ENCODE peak calls at places on chromosomes 5 and 9, in ten cellular contexts. One of them, this sample, is unnamed.
A peak's percentile ranks its signal among the peaks of the same experiment; 100 is the strongest.

GRCh38 chr5:31757813-31758212 is 118.9 kb downstream of the PDZD2 start:
- DNase-seq in MV-4-11: no peak
- DNase-seq in NCI-H1092 treated with DMSO at 0.1 percent for 48 hours: no peak
- DNase-seq in germinal center: no peak
- DNase-seq in A172: no peak
- DNase-seq in tibial nerve: no peak
- DNase-seq in EL: no peak
- DNase-seq in neuronal stem cell: no peak
- DNase-seq in BE2C: peak; percentile 83
- DNase-seq in IMR-90: no peak
- DNase-seq in this sample: no peak

GRCh38 chr5:169716287-169716686 is 79.2 kb downstream of the DOCK2 start:
- DNase-seq in tibial nerve: no peak
- DNase-seq in A172: peak; percentile 33
- DNase-seq in EL: peak; percentile 80
- DNase-seq in IMR-90: peak; percentile 74
- DNase-seq in BE2C: no peak
- DNase-seq in germinal center: no peak
- DNase-seq in neuronal stem cell: no peak
- DNase-seq in MV-4-11: no peak
- DNase-seq in NCI-H1092 treated with DMSO at 0.1 percent for 48 hours: no peak
- DNase-seq in this sample: no peak

GRCh38 chr5:74903165-74903787 is 37.1 kb upstream of the FAM169A start:
- DNase-seq in germinal center: no peak
- DNase-seq in IMR-90: no peak
- DNase-seq in NCI-H1092 treated with DMSO at 0.1 percent for 48 hours: no peak
- DNase-seq in EL: peak; percentile 15
- DNase-seq in MV-4-11: no peak
- DNase-seq in neuronal stem cell: no peak
- DNase-seq in tibial nerve: no peak
- DNase-seq in BE2C: peak; percentile 21
- DNase-seq in A172: no peak
- DNase-seq in this sample: peak; percentile 55

GRCh38 chr9:108274971-108275370 is 580.8 kb downstream of the ACTL7B start:
- DNase-seq in germinal center: no peak
- DNase-seq in neuronal stem cell: no peak
- DNase-seq in IMR-90: no peak
- DNase-seq in tibial nerve: no peak
- DNase-seq in BE2C: no peak
- DNase-seq in NCI-H1092 treated with DMSO at 0.1 percent for 48 hours: no peak
- DNase-seq in MV-4-11: no peak
- DNase-seq in EL: no peak
- DNase-seq in A172: no peak
- DNase-seq in this sample: no peak

GRCh38 chr9:136132500-136133050 is 13.9 kb upstream of the TMEM250 start:
- DNase-seq in A172: no peak
- DNase-seq in NCI-H1092 treated with DMSO at 0.1 percent for 48 hours: no peak
- DNase-seq in BE2C: no peak
- DNase-seq in MV-4-11: no peak
- DNase-seq in tibial nerve: no peak
- DNase-seq in neuronal stem cell: no peak
- DNase-seq in germinal center: no peak
- DNase-seq in EL: no peak
- DNase-seq in IMR-90: no peak
- DNase-seq in this sample: no peak

GRCh38 chr5:915946-916345 is 23.3 kb downstream of the TRIP13 start:
- DNase-seq in BE2C: no peak
- DNase-seq in tibial nerve: no peak
- DNase-seq in NCI-H1092 treated with DMSO at 0.1 percent for 48 hours: no peak
- DNase-seq in IMR-90: no peak
- DNase-seq in neuronal stem cell: no peak
- DNase-seq in A172: no peak
- DNase-seq in EL: no peak
- DNase-seq in germinal center: no peak
- DNase-seq in MV-4-11: no peak
- DNase-seq in this sample: no peak

GRCh38 chr5:7856855-7857254 is 5.9 kb upstream of the CFAP90 start:
- DNase-seq in NCI-H1092 treated with DMSO at 0.1 percent for 48 hours: peak; percentile 69
- DNase-seq in IMR-90: peak; percentile 28
- DNase-seq in A172: peak; percentile 28
- DNase-seq in MV-4-11: peak; percentile 53
- DNase-seq in neuronal stem cell: peak; percentile 23
- DNase-seq in tibial nerve: no peak
- DNase-seq in germinal center: no peak
- DNase-seq in EL: peak; percentile 38
- DNase-seq in BE2C: peak; percentile 54
- DNase-seq in this sample: peak; percentile 56

GRCh38 chr5:158812381-158812780 is 287.3 kb downstream of the EBF1 start:
- DNase-seq in EL: no peak
- DNase-seq in germinal center: peak; percentile 67
- DNase-seq in MV-4-11: peak; percentile 10
- DNase-seq in tibial nerve: no peak
- DNase-seq in A172: no peak
- DNase-seq in IMR-90: no peak
- DNase-seq in neuronal stem cell: no peak
- DNase-seq in BE2C: peak; percentile 43
- DNase-seq in NCI-H1092 treated with DMSO at 0.1 percent for 48 hours: no peak
- DNase-seq in this sample: no peak

GRCh38 chr5:109399092-109399759 is 10.5 kb downstream of the PJA2 start:
- DNase-seq in germinal center: no peak
- DNase-seq in NCI-H1092 treated with DMSO at 0.1 percent for 48 hours: no peak
- DNase-seq in neuronal stem cell: no peak
- DNase-seq in MV-4-11: no peak
- DNase-seq in A172: no peak
- DNase-seq in BE2C: no peak
- DNase-seq in tibial nerve: no peak
- DNase-seq in EL: no peak
- DNase-seq in IMR-90: peak; percentile 54
- DNase-seq in this sample: no peak

GRCh38 chr5:81819556-81820314 is 68.8 kb upstream of the SSBP2 start:
- DNase-seq in BE2C: no peak
- DNase-seq in EL: peak; percentile 26
- DNase-seq in germinal center: no peak
- DNase-seq in IMR-90: peak; percentile 61
- DNase-seq in neuronal stem cell: no peak
- DNase-seq in NCI-H1092 treated with DMSO at 0.1 percent for 48 hours: no peak
- DNase-seq in tibial nerve: no peak
- DNase-seq in A172: peak; percentile 29
- DNase-seq in MV-4-11: no peak
- DNase-seq in this sample: no peak

GRCh38 chr9:127776195-127776918 is 2.1 kb downstream of the SH2D3C start:
- DNase-seq in EL: no peak
- DNase-seq in A172: no peak
- DNase-seq in IMR-90: no peak
- DNase-seq in MV-4-11: peak; percentile 84
- DNase-seq in germinal center: peak; percentile 79
- DNase-seq in NCI-H1092 treated with DMSO at 0.1 percent for 48 hours: no peak
- DNase-seq in BE2C: no peak
- DNase-seq in neuronal stem cell: no peak
- DNase-seq in tibial nerve: no peak
- DNase-seq in this sample: no peak

GRCh38 chr9:78811562-78812276 is 514.8 kb downstream of the PSAT1 start:
- DNase-seq in tibial nerve: no peak
- DNase-seq in IMR-90: peak; percentile 61
- DNase-seq in BE2C: no peak
- DNase-seq in MV-4-11: no peak
- DNase-seq in NCI-H1092 treated with DMSO at 0.1 percent for 48 hours: no peak
- DNase-seq in A172: peak; percentile 87
- DNase-seq in neuronal stem cell: no peak
- DNase-seq in germinal center: no peak
- DNase-seq in EL: peak; percentile 82
- DNase-seq in this sample: no peak

GRCh38 chr9:78234810-78235209 is 1.1 kb upstream of the CEP78 start:
- DNase-seq in IMR-90: peak; percentile 39
- DNase-seq in A172: peak; percentile 33
- DNase-seq in BE2C: no peak
- DNase-seq in EL: peak; percentile 63
- DNase-seq in tibial nerve: no peak
- DNase-seq in neuronal stem cell: no peak
- DNase-seq in germinal center: no peak
- DNase-seq in NCI-H1092 treated with DMSO at 0.1 percent for 48 hours: no peak
- DNase-seq in MV-4-11: no peak
- DNase-seq in this sample: no peak

GRCh38 chr5:36777105-36777757 is 99.3 kb upstream of the NIPBL start:
- DNase-seq in IMR-90: peak; percentile 27
- DNase-seq in tibial nerve: peak; percentile 17
- DNase-seq in MV-4-11: peak; percentile 11
- DNase-seq in EL: peak; percentile 24
- DNase-seq in germinal center: no peak
- DNase-seq in BE2C: peak; percentile 26
- DNase-seq in neuronal stem cell: peak; percentile 20
- DNase-seq in A172: peak; percentile 16
- DNase-seq in NCI-H1092 treated with DMSO at 0.1 percent for 48 hours: peak; percentile 5
- DNase-seq in this sample: peak; percentile 51

GRCh38 chr9:123282343-123283047 is 14.1 kb upstream of the STRBP start:
- DNase-seq in EL: peak; percentile 8
- DNase-seq in MV-4-11: no peak
- DNase-seq in IMR-90: no peak
- DNase-seq in neuronal stem cell: no peak
- DNase-seq in NCI-H1092 treated with DMSO at 0.1 percent for 48 hours: peak; percentile 19
- DNase-seq in A172: peak; percentile 92
- DNase-seq in BE2C: no peak
- DNase-seq in tibial nerve: no peak
- DNase-seq in germinal center: no peak
- DNase-seq in this sample: no peak

GRCh38 chr5:135230326-135230925 is 168.6 kb downstream of the MACROH2A1 start:
- DNase-seq in neuronal stem cell: no peak
- DNase-seq in MV-4-11: peak; percentile 91
- DNase-seq in EL: peak; percentile 31
- DNase-seq in tibial nerve: peak; percentile 32
- DNase-seq in NCI-H1092 treated with DMSO at 0.1 percent for 48 hours: no peak
- DNase-seq in IMR-90: peak; percentile 78
- DNase-seq in BE2C: no peak
- DNase-seq in germinal center: no peak
- DNase-seq in A172: no peak
- DNase-seq in this sample: no peak

GRCh38 chr5:13866792-13867191 is 77.7 kb downstream of the DNAH5 start:
- DNase-seq in MV-4-11: peak; percentile 29
- DNase-seq in NCI-H1092 treated with DMSO at 0.1 percent for 48 hours: no peak
- DNase-seq in IMR-90: peak; percentile 41
- DNase-seq in germinal center: no peak
- DNase-seq in tibial nerve: no peak
- DNase-seq in neuronal stem cell: peak; percentile 63
- DNase-seq in BE2C: no peak
- DNase-seq in EL: peak; percentile 47
- DNase-seq in A172: peak; percentile 39
- DNase-seq in this sample: peak; percentile 67

GRCh38 chr5:149831492-149831891 is 101.4 kb downstream of the PPARGC1B start:
- DNase-seq in NCI-H1092 treated with DMSO at 0.1 percent for 48 hours: no peak
- DNase-seq in neuronal stem cell: no peak
- DNase-seq in EL: peak; percentile 73
- DNase-seq in IMR-90: peak; percentile 37
- DNase-seq in MV-4-11: no peak
- DNase-seq in germinal center: no peak
- DNase-seq in BE2C: no peak
- DNase-seq in tibial nerve: no peak
- DNase-seq in A172: peak; percentile 77
- DNase-seq in this sample: no peak

This sample was measured in ecto neural progenitor cell.